ENCODE peak calls at places on chromosomes 4 and X, in four cellular contexts. N, K, V and J are unnamed samples.

GRCh38 chr4:159762672-159763071 is 659.8 kb downstream of the RAPGEF2 start:
- DNase-seq in N (no peak), V (no peak), K (no peak), J (no peak)

GRCh38 chr4:162727232-162727631 is 439.5 kb downstream of the NAF1 start:
- DNase-seq in V (peak), N (no peak), K (no peak), J (peak)

GRCh38 chrX:20060961-20061868 is 55.5 kb downstream of the MAP7D2 start:
- DNase-seq in V (no peak), N (no peak), K (peak), J (no peak)

GRCh38 chrX:17812763-17813162 is 48.3 kb downstream of the RAI2 start:
- DNase-seq in V (peak), K (no peak), N (no peak), J (no peak)

GRCh38 chr4:137083571-137083970 is 448.7 kb downstream of the PCDH18 start:
- DNase-seq in N (no peak), V (no peak), K (no peak), J (no peak)

GRCh38 chr4:81109356-81109755 is 78.8 kb downstream of the BMP3 start:
- DNase-seq in N (no peak), V (no peak), K (no peak), J (no peak)

GRCh38 chr4:90293320-90293719 is 166.1 kb downstream of the CCSER1 start:
- DNase-seq in K (no peak), N (no peak), V (no peak), J (no peak)

GRCh38 chr4:171812377-171813194 is 618 bp upstream of the GALNTL6 start:
- DNase-seq in V (peak), K (no peak), N (no peak), J (no peak)

GRCh38 chr4:13530823-13531608 is 13.3 kb downstream of the NKX3-2 start:
- DNase-seq in N (peak), V (peak), K (no peak), J (no peak)

DNA sequence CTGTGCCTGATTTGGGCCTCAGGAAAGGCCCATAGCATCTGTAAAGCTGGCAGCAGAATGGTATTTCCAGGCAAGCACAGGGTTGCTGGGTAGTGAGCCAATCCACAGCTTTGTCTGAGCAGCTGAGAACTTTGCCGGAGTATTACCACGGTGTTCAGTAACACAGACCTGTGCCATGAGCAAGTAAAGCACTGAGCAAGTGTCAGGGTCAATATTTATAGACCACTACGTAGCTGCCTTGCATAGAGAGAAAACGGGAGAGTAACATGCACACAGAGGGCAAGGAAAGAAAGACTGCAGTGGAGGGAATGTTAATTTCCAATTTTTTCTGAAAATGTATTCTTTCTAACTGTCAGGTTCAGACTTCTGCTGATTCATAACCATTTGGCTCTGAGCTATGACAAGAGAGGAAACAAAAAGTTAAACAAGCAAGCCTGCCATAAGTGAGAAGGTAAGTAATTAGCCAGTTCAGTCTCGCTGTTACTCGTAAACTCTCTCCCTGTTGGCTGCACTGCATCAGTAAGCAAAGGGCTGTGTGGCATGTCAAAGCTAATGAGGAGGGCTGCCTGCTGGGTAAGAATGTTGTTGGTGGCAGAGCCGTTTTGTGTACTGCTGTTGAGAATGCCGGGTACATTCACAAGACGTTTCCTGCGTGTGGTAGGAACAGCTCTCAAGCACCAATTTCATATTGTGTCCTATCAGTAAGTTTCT is 238.1 kb downstream of the BMPR1B start:
- DNase-seq in V (no peak), N (no peak), K (no peak), J (no peak)
- TF ChIP-seq BRCA1 in V (no peak), N (no peak), K (no peak), J (no peak)

GRCh38 chr4:169238445-169238844 is 32.3 kb downstream of the SH3RF1 start:
- DNase-seq in N (no peak), K (no peak), V (no peak), J (no peak)
- TF ChIP-seq BRCA1 in N (no peak), K (no peak), V (no peak), J (no peak)

GRCh38 chr4:111788046-111788642 is 357.1 kb upstream of the FAM241A start:
- DNase-seq in K (no peak), N (peak), V (no peak), J (no peak)

GRCh38 chr4:111789901-111790640 is 355.2 kb upstream of the FAM241A start:
- DNase-seq in V (no peak), K (no peak), N (no peak), J (no peak)

GRCh38 chr4:111793686-111794085 is 351.6 kb upstream of the FAM241A start:
- DNase-seq in K (no peak), N (no peak), V (no peak), J (no peak)

GRCh38 chr4:111797455-111798163 is 347.6 kb upstream of the FAM241A start:
- DNase-seq in K (no peak), N (no peak), V (no peak), J (no peak)

GRCh38 chr4:111792592-111792991 is 352.7 kb upstream of the FAM241A start:
- DNase-seq in N (no peak), K (no peak), V (no peak), J (no peak)
- TF ChIP-seq BRCA1 in N (no peak), K (no peak), V (no peak), J (no peak)

GRCh38 chrX:124215786-124216185 is 116.7 kb upstream of the TEX13D start:
- DNase-seq in K (no peak), V (no peak), N (no peak), J (no peak)
- TF ChIP-seq BRCA1 in K (no peak), V (no peak), N (no peak), J (no peak)

GRCh38 chrX:74458738-74459137 is 37.4 kb downstream of the SLC16A2 start:
- DNase-seq in K (no peak), N (no peak), V (no peak), J (no peak)
- TF ChIP-seq BRCA1 in K (no peak), N (no peak), V (no peak), J (no peak)

GRCh38 chr4:66691101-66691500 is 854.2 kb downstream of the CENPC start:
- DNase-seq in N (no peak), K (no peak), V (no peak), J (no peak)
- TF ChIP-seq BRCA1 in N (no peak), K (no peak), V (no peak), J (no peak)

GRCh38 chr4:2166253-2166652 is 75.7 kb downstream of the HAUS3 start:
- DNase-seq in N (no peak), K (no peak), V (no peak), J (no peak)
- TF ChIP-seq BRCA1 in N (no peak), K (no peak), V (no peak), J (no peak)

GRCh38 chrX:49856819-49857218 is 22.5 kb upstream of the USP27X start:
- DNase-seq in V (no peak), N (no peak), K (no peak), J (no peak)

GRCh38 chrX:49860867-49861535 is 18.3 kb upstream of the USP27X start:
- DNase-seq in V (peak), N (no peak), K (no peak), J (no peak)

GRCh38 chrX:49853661-49854060 is 24.6 kb downstream of the PAGE4 start:
- DNase-seq in K (no peak), N (no peak), V (no peak), J (no peak)

GRCh38 chrX:49862093-49862492 is 17.2 kb upstream of the USP27X start:
- DNase-seq in N (no peak), V (peak), K (no peak), J (peak)

DNA sequence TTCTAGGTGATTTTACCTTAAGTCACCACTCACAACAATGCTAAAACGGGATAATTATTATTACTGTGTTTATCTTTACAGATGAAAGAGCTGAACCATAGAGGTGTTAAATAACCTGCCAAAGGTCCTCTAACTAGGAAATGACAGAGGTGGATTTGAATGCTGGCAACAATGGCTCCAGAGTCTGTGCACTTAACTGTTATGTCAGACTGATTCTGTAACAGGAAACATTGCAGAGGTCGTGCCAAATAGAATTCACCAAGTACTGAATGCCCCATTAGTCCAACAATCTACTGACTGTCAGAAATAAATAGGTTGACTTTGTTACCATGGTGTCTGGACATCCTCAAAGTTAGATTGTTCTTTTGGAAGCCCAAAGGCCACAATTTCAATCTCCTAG is 20.9 kb upstream of the USP27X start:
- DNase-seq in K (no peak), V (no peak), N (no peak), J (peak)
- TF ChIP-seq BRCA1 in K (no peak), V (no peak), N (no peak), J (no peak)

GRCh38 chr4:152342293-152342692 is 193.6 kb downstream of the FBXW7 start:
- DNase-seq in V (no peak), K (no peak), N (no peak), J (peak)
- TF ChIP-seq BRCA1 in V (no peak), K (no peak), N (no peak), J (no peak)